ENCODE peak calls at places on chromosomes 3 and 15, in six cellular contexts. N, X, W, Y, J and F are unnamed samples.

GRCh38 chr3:168801792-168802191 is 706.1 kb upstream of the GOLIM4 start:
- DNase-seq in N (peak; percentile 69), Y (no peak), X (no peak), W (no peak), J (no peak), F (peak; percentile 47)

GRCh38 chr15:80152896-80153876 is at the start of gene FAH:
- DNase-seq in J (peak; percentile 38), Y (no peak), N (peak; percentile 60), W (peak; percentile 44), X (no peak), F (peak; percentile 36)

GRCh38 chr15:65132841-65133549 is 613 bp downstream of the PDCD7 start:
- DNase-seq in W (no peak), J (no peak), X (peak; percentile 74), N (peak; percentile 71), Y (no peak), F (peak; percentile 66)

GRCh38 chr15:89002281-89002761 is 85.9 kb upstream of the ABHD2 start:
- DNase-seq in X (no peak), Y (no peak), W (peak; percentile 45), J (no peak), N (no peak), F (no peak)

GRCh38 chr3:125622381-125622788 is 27.1 kb upstream of the OSBPL11 start:
- DNase-seq in X (peak; percentile 10), J (no peak), W (peak; percentile 37), N (no peak), Y (no peak), F (no peak)

GRCh38 chr3:79521221-79521848 is 246.5 kb downstream of the ROBO1 start:
- DNase-seq in J (no peak), Y (no peak), N (peak; percentile 79), W (no peak), X (peak; percentile 57), F (peak; percentile 13)

GRCh38 chr15:91769919-91770318 is 83.6 kb upstream of the SLCO3A1 start:
- DNase-seq in N (no peak), W (no peak), Y (no peak), J (no peak), X (no peak), F (no peak)

GRCh38 chr3:5021571-5022092 is 42.4 kb downstream of the BHLHE40 start:
- DNase-seq in N (peak; percentile 62), W (no peak), J (no peak), X (no peak), Y (no peak), F (peak; percentile 60)

GRCh38 chr15:70362350-70362749 is 264.6 kb upstream of the TLE3 start:
- DNase-seq in N (no peak), W (no peak), Y (no peak), X (no peak), J (peak; percentile 41), F (no peak)

GRCh38 chr3:46711305-46711704 is 6.4 kb downstream of the PRSS50 start:
- DNase-seq in N (no peak), W (no peak), J (peak; percentile 18), X (peak; percentile 38), Y (no peak), F (no peak)

GRCh38 chr3:124817079-124817478 is 70.1 kb downstream of the ITGB5 start:
- DNase-seq in N (no peak), W (no peak), Y (no peak), X (no peak), J (no peak), F (no peak)

GRCh38 chr15:77145370-77145769 is 74.5 kb upstream of the TSPAN3 start:
- DNase-seq in Y (no peak), J (no peak), N (no peak), X (no peak), W (no peak), F (no peak)

GRCh38 chr15:45110256-45110820 is 3.6 kb downstream of the DUOX2 start:
- DNase-seq in W (no peak), X (no peak), Y (no peak), N (no peak), J (no peak), F (no peak)

GRCh38 chr15:50594311-50594710 is 47.8 kb upstream of the USP50 start:
- DNase-seq in Y (no peak), W (no peak), X (no peak), J (no peak), N (no peak), F (no peak)

GRCh38 chr15:56349554-56349953 is 15.7 kb upstream of the TEX9 start:
- DNase-seq in N (no peak), X (no peak), W (no peak), Y (no peak), J (no peak), F (no peak)

GRCh38 chr3:129625071-129625874 is 18.8 kb upstream of the PLXND1 start:
- DNase-seq in W (peak; percentile 18), J (no peak), N (peak; percentile 52), Y (no peak), X (no peak), F (no peak)

GRCh38 chr15:72227192-72227586 is 3.8 kb downstream of the PKM start:
- DNase-seq in Y (no peak), N (peak; percentile 91), J (peak; percentile 91), W (no peak), X (peak; percentile 71), F (peak; percentile 86)

GRCh38 chr3:146640955-146641867 is 36.1 kb upstream of the PLSCR5 start:
- DNase-seq in Y (no peak), J (no peak), X (peak; percentile 39), N (peak; percentile 69), W (no peak), F (peak; percentile 46)

GRCh38 chr3:16516695-16517481 is 3.4 kb upstream of the RFTN1 start:
- DNase-seq in Y (no peak), X (peak; percentile 68), J (no peak), N (peak; percentile 76), W (peak; percentile 55), F (peak; percentile 28)

GRCh38 chr15:89486726-89487050 is 9.7 kb downstream of the RHCG start:
- DNase-seq in J (peak; percentile 80), Y (no peak), X (no peak), W (no peak), N (no peak), F (peak; percentile 54)

GRCh38 chr3:78519281-78519680 is 1248.5 kb downstream of the ROBO1 start:
- DNase-seq in Y (no peak), X (no peak), N (no peak), W (no peak), J (no peak), F (no peak)

GRCh38 chr3:158830391-158830790 is 28.5 kb downstream of the MFSD1 start:
- DNase-seq in N (no peak), J (no peak), W (no peak), X (no peak), Y (no peak), F (peak; percentile 59)

GRCh38 chr15:85380217-85380859 is at the start of gene AKAP13:
- DNase-seq in W (peak; percentile 98), Y (peak; percentile 87), J (peak; percentile 100), N (peak; percentile 99), X (peak; percentile 98), F (peak; percentile 99)

GRCh38 chr3:58038675-58039302 is 30.6 kb downstream of the FLNB start:
- DNase-seq in X (no peak), W (no peak), J (no peak), Y (no peak), N (no peak), F (no peak)

DNA sequence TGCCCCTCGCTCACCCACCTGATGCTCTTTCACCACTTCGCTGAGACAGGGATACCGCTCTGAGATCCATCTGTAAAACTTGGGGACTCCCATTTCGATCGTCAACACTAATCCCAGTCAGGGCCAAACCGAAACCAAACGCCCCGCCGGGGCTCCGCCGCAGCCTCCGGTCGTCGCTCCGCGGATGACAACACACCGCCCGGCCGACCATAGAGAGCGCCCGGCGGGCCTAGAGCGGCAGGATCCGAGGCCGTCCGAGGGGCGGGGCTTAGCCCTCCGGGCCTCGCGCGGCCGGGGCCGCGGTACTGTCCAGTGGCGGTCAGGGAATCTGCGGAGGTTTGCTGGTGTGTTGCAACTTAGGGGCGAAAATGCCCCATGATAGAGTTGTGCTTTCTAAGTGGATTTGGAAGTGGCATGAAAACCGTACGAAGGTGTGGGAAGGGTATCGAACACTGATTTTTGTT is at the start of gene XRN1:
- DNase-seq in Y (peak; percentile 92), X (peak; percentile 98), N (peak; percentile 93), J (peak; percentile 92), W (peak; percentile 97), F (peak; percentile 96)
- H3K27ac ChIP-seq in Y (peak within 1 kb of the TSS; percentile 99), X (peak within 1 kb of the TSS; percentile 98), N (peak within 1 kb of the TSS; percentile 84), J (peak within 1 kb of the TSS; percentile 51), W (peak within 1 kb of the TSS; percentile 81), F (peak within 1 kb of the TSS; percentile 87)

GRCh38 chr3:76756578-76756977 is 283.3 kb upstream of the ROBO2 start:
- DNase-seq in J (no peak), X (peak; percentile 22), N (no peak), W (no peak), Y (no peak), F (no peak)

DNA sequence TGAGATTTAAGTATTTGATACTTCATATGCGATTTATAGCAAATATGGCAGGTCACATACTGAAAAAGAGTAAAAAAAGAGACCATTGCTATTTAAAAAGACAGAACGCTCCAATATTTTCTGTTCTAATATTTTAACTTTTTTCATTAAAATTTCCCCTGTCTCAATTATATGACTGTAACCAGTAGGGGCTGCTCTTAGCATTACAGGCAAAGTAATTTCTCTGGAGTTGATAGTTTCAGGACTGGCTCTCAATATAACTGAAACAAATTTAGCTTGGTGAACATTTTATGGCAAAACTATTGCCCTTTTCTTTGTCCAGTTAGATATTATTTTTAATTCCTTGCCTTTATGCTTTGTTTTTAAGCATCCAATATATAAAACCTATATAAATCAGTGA is 286.3 kb upstream of the ROBO2 start:
- DNase-seq in J (no peak), W (no peak), X (peak; percentile 38), Y (no peak), N (no peak), F (no peak)
- TF ChIP-seq CTCF in J (peak; percentile 34), W (no peak), X (peak; percentile 71), Y (no peak), N (no peak), F (no peak)

GRCh38 chr15:96181217-96181616 is 149.3 kb upstream of the NR2F2 start:
- DNase-seq in W (no peak), X (no peak), J (no peak), N (no peak), Y (no peak), F (no peak)
- H3K27ac ChIP-seq in W (no peak overlapping the region), X (peak overlapping the region; percentile 10), J (no peak overlapping the region), N (no peak overlapping the region), Y (peak overlapping the region; percentile 91), F (no peak overlapping the region)

GRCh38 chr3:198080521-198081384 is 120.7 kb downstream of the LMLN start:
- DNase-seq in Y (no peak), W (peak; percentile 37), N (peak; percentile 58), X (peak; percentile 91), J (peak; percentile 61), F (peak; percentile 43)

GRCh38 chr3:198076722-198077308 is 116.8 kb downstream of the LMLN start:
- DNase-seq in W (no peak), J (no peak), X (no peak), N (no peak), Y (no peak), F (no peak)

GRCh38 chr3:198081421-198081844 is 121.4 kb downstream of the LMLN start:
- DNase-seq in J (peak; percentile 34), W (no peak), X (no peak), N (no peak), Y (no peak), F (no peak)

GRCh38 chr3:198079771-198080520 is 119.9 kb downstream of the LMLN start:
- DNase-seq in N (no peak), X (peak; percentile 31), J (no peak), W (no peak), Y (no peak), F (peak; percentile 44)
- TF ChIP-seq CTCF in N (no peak), X (peak; percentile 9), J (no peak), W (no peak), Y (no peak), F (no peak)

GRCh38 chr3:24624938-24625681 is 130.5 kb upstream of the THRB start:
- DNase-seq in X (no peak), Y (no peak), W (no peak), J (no peak), N (no peak), F (no peak)
- H3K27ac ChIP-seq in X (no peak overlapping the region), Y (no peak overlapping the region), W (no peak overlapping the region), J (no peak overlapping the region), N (no peak overlapping the region), F (no peak overlapping the region)